ENCODE peak calls at places on chromosomes 13 and 19, in seven cellular contexts. H, M, B, G, L, Y and Z are unnamed samples.

GRCh38 chr19:1577929-1578618 is 9.9 kb upstream of the MEX3D start:
- DNase-seq in H (no peak), M (no peak), B (no peak), G (no peak), L (no peak), Y (no peak), Z (no peak)

GRCh38 chr13:21879263-21879914 is 208.5 kb downstream of the FGF9 start:
- DNase-seq in H (no peak), M (no peak), B (no peak), G (no peak), L (no peak), Y (no peak), Z (no peak)

GRCh38 chr19:38538386-38538785 is 79.4 kb downstream of the MAP4K1 start:
- DNase-seq in H (no peak), M (no peak), B (no peak), G (no peak), L (no peak), Y (no peak), Z (no peak)

GRCh38 chr13:49760555-49760954 is 31.9 kb downstream of the KPNA3 start:
- DNase-seq in H (no peak), M (no peak), B (no peak), G (no peak), L (no peak), Y (no peak), Z (no peak)

GRCh38 chr19:1621021-1621420 is 15.8 kb upstream of the UQCR11 start:
- DNase-seq in H (no peak), M (peak), B (no peak), G (no peak), L (peak), Y (no peak), Z (no peak)

GRCh38 chr13:106455777-106456176 is 79.7 kb downstream of the EFNB2 start:
- DNase-seq in H (no peak), M (no peak), B (no peak), G (no peak), L (no peak), Y (no peak), Z (no peak)

GRCh38 chr19:33055718-33056117 is 9.0 kb downstream of the RHPN2 start:
- DNase-seq in H (no peak), M (no peak), B (no peak), G (no peak), L (no peak), Y (no peak), Z (no peak)

GRCh38 chr19:58196911-58197616 is 14.2 kb downstream of the ZNF274 start:
- DNase-seq in H (no peak), M (no peak), B (no peak), G (no peak), L (no peak), Y (no peak), Z (no peak)

GRCh38 chr13:100203696-100204367 is 114.9 kb downstream of the PCCA start:
- DNase-seq in H (no peak), M (no peak), B (no peak), G (no peak), L (no peak), Y (no peak), Z (no peak)

GRCh38 chr13:26539738-26540292 is 17.7 kb upstream of the WASF3 start:
- DNase-seq in H (no peak), M (no peak), B (no peak), G (no peak), L (no peak), Y (peak), Z (no peak)

GRCh38 chr19:18700501-18701249 is 17.2 kb downstream of the CRTC1 start:
- DNase-seq in H (peak), M (peak), B (peak), G (no peak), L (peak), Y (peak), Z (peak)

GRCh38 chr19:46606019-46606418 is 4.9 kb downstream of the CALM3 start:
- DNase-seq in H (no peak), M (no peak), B (no peak), G (no peak), L (no peak), Y (no peak), Z (peak)

GRCh38 chr13:27979001-27979643 is 9.4 kb downstream of the URAD start:
- DNase-seq in H (no peak), M (no peak), B (no peak), G (no peak), L (no peak), Y (peak), Z (no peak)

GRCh38 chr13:80070024-80070703 is 270.8 kb downstream of the SPRY2 start:
- DNase-seq in H (no peak), M (no peak), B (no peak), G (no peak), L (no peak), Y (peak), Z (no peak)

GRCh38 chr13:69633044-69633443 is 474.6 kb upstream of the ATXN8OS start:
- DNase-seq in H (no peak), M (no peak), B (no peak), G (no peak), L (no peak), Y (no peak), Z (no peak)

GRCh38 chr19:36488118-36488815 is 1.1 kb downstream of the ZNF566 start:
- DNase-seq in H (no peak), M (no peak), B (no peak), G (no peak), L (no peak), Y (no peak), Z (no peak)

GRCh38 chr13:44393391-44393790 is 19.8 kb downstream of the SERP2 start:
- DNase-seq in H (no peak), M (peak), B (no peak), G (no peak), L (no peak), Y (no peak), Z (no peak)

GRCh38 chr19:35253316-35254286 is 4.8 kb downstream of the LSR start:
- DNase-seq in H (no peak), M (no peak), B (no peak), G (no peak), L (peak), Y (peak), Z (no peak)

GRCh38 chr13:26707122-26708006 is 53.2 kb downstream of the GPR12 start:
- DNase-seq in H (no peak), M (no peak), B (peak), G (peak), L (no peak), Y (no peak), Z (peak)

GRCh38 chr19:44051654-44052402 is at the start of gene ZNF223:
- DNase-seq in H (peak), M (peak), B (peak), G (peak), L (peak), Y (peak), Z (no peak)

GRCh38 chr13:35856721-35857346 is 274.3 kb downstream of the DCLK1 start:
- DNase-seq in H (no peak), M (no peak), B (no peak), G (no peak), L (no peak), Y (no peak), Z (no peak)

GRCh38 chr19:3700242-3701032 is at the start of gene PIP5K1C:
- DNase-seq in H (peak), M (peak), B (peak), G (peak), L (peak), Y (peak), Z (peak)

GRCh38 chr13:99821741-99822140 is 149.8 kb downstream of the ZIC5 start:
- DNase-seq in H (no peak), M (no peak), B (no peak), G (no peak), L (no peak), Y (no peak), Z (no peak)

GRCh38 chr13:103403148-103403740 is 337.0 kb upstream of the SLC10A2 start:
- DNase-seq in H (no peak), M (no peak), B (no peak), G (no peak), L (no peak), Y (no peak), Z (no peak)

GRCh38 chr13:113724780-113725315 is 34.2 kb upstream of the TMEM255B start:
- DNase-seq in H (peak), M (peak), B (peak), G (no peak), L (peak), Y (peak), Z (peak)

GRCh38 chr13:31835932-31836331 is 96.6 kb downstream of the RXFP2 start:
- DNase-seq in H (no peak), M (no peak), B (no peak), G (no peak), L (no peak), Y (no peak), Z (no peak)

GRCh38 chr13:96672016-96672415 is 322.3 kb downstream of the OXGR1 start:
- DNase-seq in H (no peak), M (no peak), B (no peak), G (no peak), L (no peak), Y (no peak), Z (no peak)